ENCODE peak calls at places on chromosomes 13 and 19, in four cellular contexts. K is K562, T is A549, M is HepG2. Y is an unnamed sample.

GRCh38 chr19:42111384-42111783 is 20.9 kb downstream of the POU2F2 start:
- DNase-seq in K (no peak), M (no peak), T (no peak), Y (no peak)

GRCh38 chr19:55319786-55320185 is 5.4 kb downstream of the TMEM150B start:
- DNase-seq in T (no peak), M (no peak), K (peak; percentile 69), Y (no peak)

GRCh38 chr13:79187917-79188699 is 217.9 kb downstream of the RBM26 start:
- DNase-seq in K (no peak), T (no peak), M (no peak), Y (no peak)

GRCh38 chr19:37221136-37221535 is 3.1 kb downstream of the ZNF383 start:
- DNase-seq in K (no peak), M (no peak), T (no peak), Y (no peak)

GRCh38 chr13:113793718-113794085 is 34.7 kb downstream of the TMEM255B start:
- DNase-seq in K (no peak), M (no peak), T (no peak), Y (no peak)

GRCh38 chr13:106680796-106681482 is 113.0 kb upstream of the ARGLU1 start:
- DNase-seq in M (no peak), K (no peak), T (no peak), Y (no peak)

GRCh38 chr19:19134687-19135158 is 3.6 kb downstream of the TMEM161A start:
- DNase-seq in K (peak; percentile 90), T (no peak), M (no peak), Y (no peak)

GRCh38 chr13:45398862-45399261 is 19.3 kb downstream of the SLC25A30 start:
- DNase-seq in T (no peak), K (no peak), M (no peak), Y (no peak)

GRCh38 chr19:40165362-40165937 is 25.8 kb upstream of the MAP3K10 start:
- DNase-seq in T (no peak), K (peak; percentile 71), M (peak; percentile 44), Y (no peak)

GRCh38 chr13:36801035-36801434 is 18.0 kb upstream of the RFXAP start:
- DNase-seq in K (no peak), M (no peak), T (no peak), Y (no peak)

GRCh38 chr19:53608381-53608780 is 23.4 kb upstream of the DPRX start:
- DNase-seq in M (no peak), K (no peak), T (no peak), Y (no peak)

GRCh38 chr19:11617207-11618062 is 20.2 kb downstream of the ZNF627 start:
- DNase-seq in T (no peak), M (no peak), K (no peak), Y (no peak)

GRCh38 chr13:44870456-44870929 is 118.8 kb downstream of the NUFIP1 start:
- DNase-seq in M (no peak), T (no peak), K (no peak), Y (no peak)

GRCh38 chr19:17283504-17283996 is 1.8 kb downstream of the ANKLE1 start:
- DNase-seq in T (no peak), M (no peak), K (no peak), Y (no peak)

GRCh38 chr13:24265453-24265852 is 43.9 kb upstream of the C1QTNF9 start:
- DNase-seq in M (no peak), T (no peak), K (no peak), Y (no peak)

GRCh38 chr19:16117594-16118033 is 5.9 kb downstream of the RAB8A start:
- DNase-seq in M (no peak), K (no peak), T (no peak), Y (no peak)

GRCh38 chr13:51370116-51370515 is 30.6 kb downstream of the SERPINE3 start:
- DNase-seq in K (no peak), M (no peak), T (no peak), Y (no peak)

GRCh38 chr13:113209336-113209879 is at the start of gene CUL4A:
- DNase-seq in M (peak; percentile 61), T (peak; percentile 38), K (peak; percentile 80), Y (no peak)

GRCh38 chr19:30649934-30650614 is 277.9 kb downstream of the ZNF536 start:
- DNase-seq in K (peak; percentile 59), M (peak; percentile 57), T (peak; percentile 87), Y (peak; percentile 24)

GRCh38 chr13:96539791-96540190 is 449.9 kb downstream of the HS6ST3 start:
- DNase-seq in M (no peak), T (no peak), K (no peak), Y (no peak)

GRCh38 chr13:79108914-79109643 is 297.0 kb downstream of the RBM26 start:
- DNase-seq in M (no peak), K (no peak), T (no peak), Y (peak; percentile 16)

GRCh38 chr13:75641026-75641425 is 4.9 kb downstream of the LMO7 start:
- DNase-seq in K (no peak), T (no peak), M (no peak), Y (no peak)

DNA sequence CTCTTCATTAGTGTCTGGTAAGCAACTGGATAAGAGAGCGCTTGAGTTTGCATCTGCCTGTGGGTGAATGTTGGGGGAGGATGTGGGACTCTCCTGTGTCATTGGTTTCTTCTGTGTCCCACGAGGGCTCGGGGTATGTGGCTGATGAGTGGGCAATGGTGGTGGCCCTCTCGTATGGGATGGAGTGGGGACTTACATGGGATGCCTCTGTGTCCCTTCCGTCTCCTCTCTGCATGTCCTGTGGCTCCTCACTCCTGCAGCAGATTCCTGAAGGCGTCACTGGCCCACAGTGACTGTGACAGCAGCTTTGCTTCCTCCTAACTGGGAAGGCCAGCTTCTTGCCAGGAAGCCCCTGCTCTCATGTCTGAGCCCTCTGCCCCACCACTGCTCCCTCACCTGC is 2.6 kb upstream of the LRP3 start:
- DNase-seq in K (no peak), M (no peak), T (no peak), Y (no peak)
- TF ChIP-seq CHD4 in K (no peak), M (no peak), T (no peak), Y (no peak)

DNA sequence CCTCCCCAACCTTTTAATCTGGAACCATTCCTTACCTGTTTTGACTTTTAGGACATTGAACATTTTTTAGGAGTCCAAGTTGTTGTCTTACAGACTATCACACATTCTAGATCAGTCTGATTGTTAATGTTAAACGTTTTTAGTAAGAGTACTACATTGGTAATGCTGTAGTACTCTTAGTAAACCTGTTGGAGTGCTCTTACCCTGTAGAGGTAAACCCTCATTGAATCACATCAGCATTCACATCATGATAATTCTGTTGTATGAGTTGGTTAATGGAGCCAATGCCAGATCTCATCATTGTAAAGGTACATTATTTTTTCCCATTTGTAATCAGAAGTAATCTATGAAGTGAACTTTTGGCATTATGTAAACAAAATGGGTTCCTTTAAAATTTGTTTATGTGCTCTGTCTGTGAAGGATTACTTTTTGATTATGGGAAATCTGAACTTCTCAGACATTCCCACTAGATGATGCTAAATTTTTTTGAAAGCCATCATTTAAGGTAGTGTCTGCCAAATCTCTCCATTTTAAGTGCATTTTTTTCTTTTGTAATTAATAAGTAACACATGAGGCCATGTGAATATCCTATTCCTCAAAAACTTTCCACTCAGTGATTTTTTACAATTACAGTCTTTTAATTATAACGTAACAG is 55.2 kb downstream of the VWA8 start:
- DNase-seq in K (peak; percentile 32), T (peak; percentile 25), M (peak; percentile 28), Y (no peak)
- TF ChIP-seq CHD4 in K (no peak), T (no peak), M (no peak), Y (no peak)

GRCh38 chr13:63403726-63404125 is 1988.1 kb upstream of the PCDH20 start:
- DNase-seq in K (no peak), M (no peak), T (no peak), Y (no peak)
- TF ChIP-seq CHD4 in K (no peak), M (no peak), T (no peak), Y (no peak)

DNA sequence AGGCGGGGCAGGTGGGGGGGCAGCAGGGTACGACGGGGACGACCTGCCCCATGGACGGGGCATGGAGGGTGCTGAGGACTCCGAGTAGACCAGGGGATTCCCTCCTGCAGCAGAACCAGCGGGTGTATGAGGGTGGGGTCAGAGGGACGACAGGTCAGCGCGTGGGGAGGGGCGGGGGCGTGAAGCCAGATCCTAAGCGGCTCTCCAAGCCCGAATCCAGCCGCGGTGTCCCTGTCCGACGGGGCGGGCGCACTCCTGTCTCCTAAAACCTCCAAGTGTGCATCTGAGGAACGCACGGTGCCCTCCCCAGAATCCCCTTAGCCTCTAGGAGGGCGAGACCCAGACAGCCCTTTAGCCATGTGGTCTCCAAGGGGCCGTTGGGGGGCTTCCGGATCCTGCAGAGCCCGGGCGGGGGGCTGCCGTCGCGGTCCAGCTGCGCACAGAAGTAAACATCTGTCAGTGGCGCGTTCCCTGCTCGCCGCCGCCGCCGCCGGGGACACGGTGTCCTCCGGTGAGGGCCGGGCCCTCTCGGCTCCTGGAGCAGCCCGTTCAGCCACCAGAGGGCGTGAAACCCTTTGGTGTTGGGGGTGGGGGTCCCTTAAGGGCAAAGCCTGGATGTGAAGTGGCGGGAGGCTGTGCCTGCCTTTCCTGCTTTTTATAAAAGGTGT is 732 bp downstream of the NRTN start:
- DNase-seq in T (peak; percentile 81), M (peak; percentile 65), K (peak; percentile 87), Y (no peak)
- TF ChIP-seq CHD4 in T (no peak), M (no peak), K (no peak), Y (no peak)

DNA sequence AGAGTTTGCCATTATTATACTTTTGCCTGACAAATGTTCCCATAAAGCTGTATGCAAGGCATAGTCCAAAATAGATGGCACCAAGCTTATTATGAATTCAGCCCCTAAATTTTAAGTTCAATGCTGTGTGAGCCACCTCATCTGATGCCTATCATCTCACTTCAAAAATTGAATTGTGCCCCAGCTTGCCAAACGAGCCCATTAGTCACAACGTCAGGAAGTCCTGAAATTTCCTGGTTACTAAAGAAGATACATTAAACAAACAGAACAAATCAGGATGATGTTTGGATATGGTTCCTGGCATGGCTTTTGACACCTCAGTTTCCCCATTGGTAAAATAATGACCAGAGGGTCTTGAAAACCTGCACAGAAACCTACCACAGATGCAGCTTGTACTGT is 147.5 kb upstream of the SOX21 start:
- DNase-seq in M (no peak), K (no peak), T (no peak), Y (no peak)
- TF ChIP-seq CHD4 in M (no peak), K (no peak), T (no peak), Y (no peak)

DNA sequence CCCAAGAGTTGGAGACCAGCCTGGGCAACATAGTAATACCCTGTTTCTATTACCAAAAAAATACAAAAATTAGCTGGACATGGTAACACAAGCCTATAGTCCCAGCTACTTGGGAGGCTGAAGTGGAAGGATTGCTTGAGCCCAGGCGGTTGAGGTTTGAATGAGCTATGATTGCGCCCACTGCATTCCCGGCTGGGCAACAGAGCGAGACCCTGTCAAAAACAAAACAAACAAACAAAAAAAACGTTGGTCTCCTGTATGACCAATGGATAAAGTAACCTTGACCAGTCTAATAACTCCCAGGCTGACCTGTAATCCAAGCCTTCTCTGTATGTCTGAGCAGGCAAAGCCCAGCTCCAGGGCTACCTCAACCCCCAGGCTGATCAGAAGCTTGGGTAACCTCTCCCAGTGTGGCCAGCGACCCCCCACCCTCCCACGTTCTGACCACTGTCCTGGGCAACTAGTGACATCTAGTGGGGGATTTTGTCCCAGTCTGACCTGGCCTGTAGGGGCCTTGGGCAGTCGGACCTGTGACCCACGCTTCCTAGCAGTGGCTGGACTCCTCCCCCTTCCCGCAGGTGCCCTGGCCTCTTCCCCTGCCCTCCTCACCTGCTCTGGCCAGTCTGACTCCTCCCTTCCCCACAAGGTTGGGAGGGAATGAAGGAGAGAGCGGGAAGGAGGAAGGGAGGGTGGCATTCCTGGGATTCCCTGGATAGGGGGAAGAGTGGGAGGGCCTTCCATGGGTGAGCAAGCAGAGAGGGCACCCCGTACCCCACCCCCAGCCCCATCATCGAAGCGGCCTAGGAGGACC is 1.0 kb upstream of the BCAM start:
- DNase-seq in K (peak; percentile 74), T (peak; percentile 82), M (peak; percentile 77), Y (no peak)
- TF ChIP-seq CHD4 in K (no peak), T (no peak), M (no peak), Y (no peak)